ENCODE peak calls at places on chromosome 16, in eight cellular contexts. One of them, this sample, is unnamed.

GRCh38 chr16:80208015-80208414 is 332.8 kb upstream of the DYNLRB2 start:
- DNase-seq in tibial nerve: no peak
- DNase-seq in astrocyte of the spinal cord: no peak
- DNase-seq in fibroblast of pulmonary artery: no peak
- DNase-seq in BJ: no peak
- DNase-seq in skeletal muscle cell: no peak
- DNase-seq in right lobe of liver: no peak
- DNase-seq in ovary: no peak
- DNase-seq in this sample: no peak

GRCh38 chr16:77276686-77277085 is 77.5 kb downstream of the SYCE1L start:
- DNase-seq in tibial nerve: no peak
- DNase-seq in astrocyte of the spinal cord: no peak
- DNase-seq in fibroblast of pulmonary artery: no peak
- DNase-seq in BJ: no peak
- DNase-seq in skeletal muscle cell: no peak
- DNase-seq in right lobe of liver: no peak
- DNase-seq in ovary: no peak
- DNase-seq in this sample: peak; percentile 15

GRCh38 chr16:19315889-19316288 is 30.4 kb downstream of the CLEC19A start:
- DNase-seq in tibial nerve: no peak
- DNase-seq in astrocyte of the spinal cord: no peak
- DNase-seq in fibroblast of pulmonary artery: no peak
- DNase-seq in BJ: no peak
- DNase-seq in skeletal muscle cell: no peak
- DNase-seq in right lobe of liver: no peak
- DNase-seq in ovary: no peak
- DNase-seq in this sample: no peak

GRCh38 chr16:17067882-17068281 is 402.9 kb downstream of the XYLT1 start:
- DNase-seq in tibial nerve: no peak
- DNase-seq in astrocyte of the spinal cord: no peak
- DNase-seq in fibroblast of pulmonary artery: no peak
- DNase-seq in BJ: no peak
- DNase-seq in skeletal muscle cell: no peak
- DNase-seq in right lobe of liver: no peak
- DNase-seq in ovary: no peak
- DNase-seq in this sample: no peak

GRCh38 chr16:23786964-23787571 is 32.2 kb downstream of the CHP2 start:
- DNase-seq in tibial nerve: no peak
- DNase-seq in astrocyte of the spinal cord: no peak
- DNase-seq in fibroblast of pulmonary artery: no peak
- DNase-seq in BJ: no peak
- DNase-seq in skeletal muscle cell: no peak
- DNase-seq in right lobe of liver: no peak
- DNase-seq in ovary: no peak
- DNase-seq in this sample: no peak

GRCh38 chr16:19774024-19774423 is 56.0 kb downstream of the IQCK start:
- DNase-seq in tibial nerve: no peak
- DNase-seq in astrocyte of the spinal cord: no peak
- DNase-seq in fibroblast of pulmonary artery: no peak
- DNase-seq in BJ: no peak
- DNase-seq in skeletal muscle cell: no peak
- DNase-seq in right lobe of liver: no peak
- DNase-seq in ovary: no peak
- DNase-seq in this sample: no peak

GRCh38 chr16:241866-242265 is 7.2 kb downstream of the FAM234A start:
- DNase-seq in tibial nerve: no peak
- DNase-seq in astrocyte of the spinal cord: no peak
- DNase-seq in fibroblast of pulmonary artery: no peak
- DNase-seq in BJ: no peak
- DNase-seq in skeletal muscle cell: no peak
- DNase-seq in right lobe of liver: no peak
- DNase-seq in ovary: no peak
- DNase-seq in this sample: no peak

GRCh38 chr16:10979717-10980601 is 35.6 kb downstream of the CLEC16A start:
- DNase-seq in tibial nerve: peak; percentile 31
- DNase-seq in astrocyte of the spinal cord: peak; percentile 33
- DNase-seq in fibroblast of pulmonary artery: peak; percentile 83
- DNase-seq in BJ: peak; percentile 78
- DNase-seq in skeletal muscle cell: no peak
- DNase-seq in right lobe of liver: peak; percentile 84
- DNase-seq in ovary: peak; percentile 62
- DNase-seq in this sample: peak; percentile 36

GRCh38 chr16:79864781-79865391 is 264.3 kb upstream of the MAF start:
- DNase-seq in tibial nerve: no peak
- DNase-seq in astrocyte of the spinal cord: no peak
- DNase-seq in fibroblast of pulmonary artery: no peak
- DNase-seq in BJ: no peak
- DNase-seq in skeletal muscle cell: no peak
- DNase-seq in right lobe of liver: no peak
- DNase-seq in ovary: no peak
- DNase-seq in this sample: no peak

GRCh38 chr16:13866073-13866472 is 53.9 kb upstream of the ERCC4 start:
- DNase-seq in tibial nerve: no peak
- DNase-seq in astrocyte of the spinal cord: peak; percentile 48
- DNase-seq in fibroblast of pulmonary artery: peak; percentile 92
- DNase-seq in BJ: no peak
- DNase-seq in skeletal muscle cell: peak; percentile 28
- DNase-seq in right lobe of liver: peak; percentile 78
- DNase-seq in ovary: peak; percentile 84
- DNase-seq in this sample: peak; percentile 89

GRCh38 chr16:4882261-4882632 is 35.0 kb downstream of the UBN1 start:
- DNase-seq in tibial nerve: no peak
- DNase-seq in astrocyte of the spinal cord: peak; percentile 63
- DNase-seq in fibroblast of pulmonary artery: peak; percentile 61
- DNase-seq in BJ: no peak
- DNase-seq in skeletal muscle cell: peak; percentile 10
- DNase-seq in right lobe of liver: no peak
- DNase-seq in ovary: peak; percentile 56
- DNase-seq in this sample: peak; percentile 41

GRCh38 chr16:19382887-19383816 is 34.5 kb upstream of the TMC5 start:
- DNase-seq in tibial nerve: no peak
- DNase-seq in astrocyte of the spinal cord: no peak
- DNase-seq in fibroblast of pulmonary artery: no peak
- DNase-seq in BJ: no peak
- DNase-seq in skeletal muscle cell: no peak
- DNase-seq in right lobe of liver: no peak
- DNase-seq in ovary: no peak
- DNase-seq in this sample: no peak

GRCh38 chr16:84599528-84600202 is 18.2 kb downstream of the COTL1 start:
- DNase-seq in tibial nerve: no peak
- DNase-seq in astrocyte of the spinal cord: peak; percentile 91
- DNase-seq in fibroblast of pulmonary artery: peak; percentile 93
- DNase-seq in BJ: no peak
- DNase-seq in skeletal muscle cell: peak; percentile 68
- DNase-seq in right lobe of liver: peak; percentile 71
- DNase-seq in ovary: peak; percentile 43
- DNase-seq in this sample: peak; percentile 91

GRCh38 chr16:73302942-73303341 is 255.0 kb upstream of the ZFHX3 start:
- DNase-seq in tibial nerve: no peak
- DNase-seq in astrocyte of the spinal cord: no peak
- DNase-seq in fibroblast of pulmonary artery: no peak
- DNase-seq in BJ: no peak
- DNase-seq in skeletal muscle cell: no peak
- DNase-seq in right lobe of liver: no peak
- DNase-seq in ovary: no peak
- DNase-seq in this sample: no peak

GRCh38 chr16:67270931-67271338 is 8.4 kb upstream of the PLEKHG4 start:
- DNase-seq in tibial nerve: no peak
- DNase-seq in astrocyte of the spinal cord: no peak
- DNase-seq in fibroblast of pulmonary artery: no peak
- DNase-seq in BJ: no peak
- DNase-seq in skeletal muscle cell: no peak
- DNase-seq in right lobe of liver: no peak
- DNase-seq in ovary: no peak
- DNase-seq in this sample: no peak

GRCh38 chr16:57619606-57620315 is 8.7 kb upstream of the ADGRG1 start:
- DNase-seq in tibial nerve: peak; percentile 7
- DNase-seq in astrocyte of the spinal cord: no peak
- DNase-seq in fibroblast of pulmonary artery: no peak
- DNase-seq in BJ: no peak
- DNase-seq in skeletal muscle cell: no peak
- DNase-seq in right lobe of liver: no peak
- DNase-seq in ovary: peak; percentile 3
- DNase-seq in this sample: no peak

DNA sequence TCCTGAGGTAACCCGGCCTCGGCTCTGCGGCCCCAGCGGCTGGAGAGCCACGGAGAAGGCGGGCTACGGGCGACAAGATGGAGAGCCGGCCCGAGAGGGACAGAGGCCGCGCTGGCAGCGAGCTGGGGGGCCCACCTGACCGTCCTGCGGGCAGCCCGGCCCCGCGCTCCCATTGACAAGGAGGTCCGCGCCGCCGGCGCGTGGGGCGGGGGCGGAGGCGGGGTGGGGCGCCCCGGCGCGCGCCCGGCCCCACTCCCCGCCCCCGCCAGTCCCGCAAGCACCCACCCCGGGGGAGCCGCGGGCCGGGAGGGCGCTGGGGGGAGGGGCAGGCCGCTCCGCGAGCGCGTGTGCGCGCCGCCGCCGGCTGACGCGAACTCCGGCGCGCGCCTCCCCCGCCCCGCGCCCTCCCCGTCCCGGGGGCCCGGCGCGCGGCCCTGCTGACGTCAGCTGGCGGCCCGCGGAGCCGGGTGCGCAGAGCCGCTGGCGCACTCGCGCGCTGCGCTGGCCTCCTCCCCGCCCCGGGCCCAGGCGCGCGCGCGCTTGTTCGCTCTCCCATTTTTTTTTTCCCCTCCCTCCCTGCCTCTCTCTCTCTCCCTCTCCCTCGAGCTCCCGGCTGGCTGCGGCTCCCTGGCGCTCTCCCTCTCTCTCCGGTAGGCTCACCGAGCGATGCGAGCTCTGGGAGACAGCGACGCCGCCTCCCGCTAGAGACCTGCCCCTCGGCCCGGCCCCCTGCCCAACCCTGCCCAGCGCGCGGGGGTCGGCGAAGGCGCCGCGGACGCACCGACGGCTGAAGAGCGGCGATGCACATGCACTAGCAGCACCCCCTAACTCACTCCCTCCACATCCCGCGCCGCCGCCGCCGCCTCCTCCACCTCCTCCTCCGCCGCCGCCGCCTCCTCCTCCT is at the start of gene GNAO1:
- DNase-seq in tibial nerve: peak; percentile 37
- DNase-seq in astrocyte of the spinal cord: peak; percentile 9
- DNase-seq in fibroblast of pulmonary artery: peak; percentile 56
- DNase-seq in BJ: no peak
- DNase-seq in skeletal muscle cell: peak; percentile 9
- DNase-seq in right lobe of liver: peak; percentile 81
- DNase-seq in ovary: peak; percentile 86
- DNase-seq in this sample: peak; percentile 59
- H3K4me3 ChIP-seq in tibial nerve: peak within 1 kb of the TSS; percentile 68
- H3K4me3 ChIP-seq in astrocyte of the spinal cord: peak within 1 kb of the TSS; percentile 42
- H3K4me3 ChIP-seq in fibroblast of pulmonary artery: peak within 1 kb of the TSS; percentile 49
- H3K4me3 ChIP-seq in BJ: peak within 1 kb of the TSS; percentile 53
- H3K4me3 ChIP-seq in skeletal muscle cell: peak within 1 kb of the TSS; percentile 57
- H3K4me3 ChIP-seq in right lobe of liver: peak within 1 kb of the TSS; percentile 73
- H3K4me3 ChIP-seq in ovary: peak within 1 kb of the TSS; percentile 73
- H3K4me3 ChIP-seq in this sample: peak within 1 kb of the TSS; percentile 43

GRCh38 chr16:75238853-75239371 is 12.5 kb downstream of the BCAR1 start:
- DNase-seq in tibial nerve: no peak
- DNase-seq in astrocyte of the spinal cord: no peak
- DNase-seq in fibroblast of pulmonary artery: no peak
- DNase-seq in BJ: no peak
- DNase-seq in skeletal muscle cell: no peak
- DNase-seq in right lobe of liver: no peak
- DNase-seq in ovary: no peak
- DNase-seq in this sample: no peak
- H3K4me3 ChIP-seq in tibial nerve: no peak overlapping the region
- H3K4me3 ChIP-seq in astrocyte of the spinal cord: no peak overlapping the region
- H3K4me3 ChIP-seq in fibroblast of pulmonary artery: no peak overlapping the region
- H3K4me3 ChIP-seq in BJ: no peak overlapping the region
- H3K4me3 ChIP-seq in skeletal muscle cell: no peak overlapping the region
- H3K4me3 ChIP-seq in right lobe of liver: no peak overlapping the region
- H3K4me3 ChIP-seq in ovary: no peak overlapping the region
- H3K4me3 ChIP-seq in this sample: no peak overlapping the region

GRCh38 chr16:30941600-30942420 is 7.1 kb upstream of the ORAI3 start:
- DNase-seq in tibial nerve: peak; percentile 51
- DNase-seq in astrocyte of the spinal cord: peak; percentile 59
- DNase-seq in fibroblast of pulmonary artery: peak; percentile 70
- DNase-seq in BJ: no peak
- DNase-seq in skeletal muscle cell: no peak
- DNase-seq in right lobe of liver: peak; percentile 84
- DNase-seq in ovary: peak; percentile 66
- DNase-seq in this sample: peak; percentile 74

GRCh38 chr16:30942421-30942796 is 6.5 kb upstream of the ORAI3 start:
- DNase-seq in tibial nerve: no peak
- DNase-seq in astrocyte of the spinal cord: no peak
- DNase-seq in fibroblast of pulmonary artery: no peak
- DNase-seq in BJ: no peak
- DNase-seq in skeletal muscle cell: no peak
- DNase-seq in right lobe of liver: no peak
- DNase-seq in ovary: no peak
- DNase-seq in this sample: no peak

GRCh38 chr16:30934827-30935557 is 11.6 kb downstream of the FBXL19 start:
- DNase-seq in tibial nerve: no peak
- DNase-seq in astrocyte of the spinal cord: peak; percentile 43
- DNase-seq in fibroblast of pulmonary artery: peak; percentile 64
- DNase-seq in BJ: no peak
- DNase-seq in skeletal muscle cell: no peak
- DNase-seq in right lobe of liver: peak; percentile 42
- DNase-seq in ovary: no peak
- DNase-seq in this sample: peak; percentile 69

GRCh38 chr16:30937692-30938091 is 11.2 kb upstream of the ORAI3 start:
- DNase-seq in tibial nerve: no peak
- DNase-seq in astrocyte of the spinal cord: no peak
- DNase-seq in fibroblast of pulmonary artery: no peak
- DNase-seq in BJ: no peak
- DNase-seq in skeletal muscle cell: no peak
- DNase-seq in right lobe of liver: no peak
- DNase-seq in ovary: no peak
- DNase-seq in this sample: no peak
- H3K4me3 ChIP-seq in tibial nerve: no peak overlapping the region
- H3K4me3 ChIP-seq in astrocyte of the spinal cord: no peak overlapping the region
- H3K4me3 ChIP-seq in fibroblast of pulmonary artery: no peak overlapping the region
- H3K4me3 ChIP-seq in BJ: no peak overlapping the region
- H3K4me3 ChIP-seq in skeletal muscle cell: no peak overlapping the region
- H3K4me3 ChIP-seq in right lobe of liver: no peak overlapping the region
- H3K4me3 ChIP-seq in ovary: no peak overlapping the region
- H3K4me3 ChIP-seq in this sample: no peak overlapping the region

DNA sequence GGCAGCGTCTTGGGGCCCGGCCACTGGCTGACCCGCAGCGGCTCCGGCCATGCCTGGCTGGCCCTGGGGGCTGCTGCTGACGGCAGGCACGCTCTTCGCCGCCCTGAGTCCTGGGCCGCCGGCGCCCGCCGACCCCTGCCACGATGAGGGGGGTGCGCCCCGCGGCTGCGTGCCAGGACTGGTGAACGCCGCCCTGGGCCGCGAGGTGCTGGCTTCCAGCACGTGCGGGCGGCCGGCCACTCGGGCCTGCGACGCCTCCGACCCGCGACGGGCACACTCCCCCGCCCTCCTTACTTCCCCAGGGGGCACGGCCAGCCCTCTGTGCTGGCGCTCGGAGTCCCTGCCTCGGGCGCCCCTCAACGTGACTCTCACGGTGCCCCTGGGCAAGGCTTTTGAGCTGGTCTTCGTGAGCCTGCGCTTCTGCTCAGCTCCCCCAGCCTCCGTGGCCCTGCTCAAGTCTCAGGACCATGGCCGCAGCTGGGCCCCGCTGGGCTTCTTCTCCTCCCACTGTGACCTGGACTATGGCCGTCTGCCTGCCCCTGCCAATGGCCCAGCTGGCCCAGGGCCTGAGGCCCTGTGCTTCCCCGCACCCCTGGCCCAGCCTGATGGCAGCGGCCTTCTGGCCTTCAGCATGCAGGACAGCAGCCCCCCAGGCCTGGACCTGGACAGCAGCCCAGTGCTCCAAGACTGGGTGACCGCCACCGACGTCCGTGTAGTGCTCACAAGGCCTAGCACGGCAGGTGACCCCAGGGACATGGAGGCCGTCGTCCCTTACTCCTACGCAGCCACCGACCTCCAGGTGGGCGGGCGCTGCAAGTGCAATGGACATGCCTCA is 773 bp downstream of the NTN3 start:
- DNase-seq in tibial nerve: no peak
- DNase-seq in astrocyte of the spinal cord: no peak
- DNase-seq in fibroblast of pulmonary artery: no peak
- DNase-seq in BJ: no peak
- DNase-seq in skeletal muscle cell: no peak
- DNase-seq in right lobe of liver: peak; percentile 78
- DNase-seq in ovary: no peak
- DNase-seq in this sample: no peak
- H3K4me3 ChIP-seq in tibial nerve: peak overlapping the region; percentile 22
- H3K4me3 ChIP-seq in astrocyte of the spinal cord: no peak overlapping the region
- H3K4me3 ChIP-seq in fibroblast of pulmonary artery: no peak overlapping the region
- H3K4me3 ChIP-seq in BJ: peak overlapping the region; percentile 17
- H3K4me3 ChIP-seq in skeletal muscle cell: peak overlapping the region; percentile 29
- H3K4me3 ChIP-seq in right lobe of liver: peak overlapping the region; percentile 16
- H3K4me3 ChIP-seq in ovary: no peak overlapping the region
- H3K4me3 ChIP-seq in this sample: no peak overlapping the region